ENCODE peak calls at places on chromosomes 3 and 15, in seven cellular contexts. T is HCEC 1CT; Q is activated T-cell treated with anti-CD3 and anti-CD28 coated beads, Interleukin-2, amount 50 U/mL, for 4 hours; L is IMR-90; Z is nephron progenitor cell; M is NCI-H2171; E is COLO829. O is an unnamed sample.

GRCh38 chr3:156685198-156685597 is 10.8 kb downstream of the TIPARP start:
- DNase-seq in T (peak; percentile 64), Q (no peak), L (peak; percentile 53), Z (no peak), M (no peak), E (no peak), O (no peak)

GRCh38 chr15:40281057-40281850 is 1.6 kb downstream of the ANKRD63 start:
- DNase-seq in T (no peak), Q (no peak), L (no peak), Z (no peak), M (no peak), E (no peak), O (peak; percentile 68)

GRCh38 chr15:60912984-60913697 is 316.0 kb downstream of the RORA start:
- DNase-seq in T (no peak), Q (no peak), L (no peak), Z (no peak), M (no peak), E (no peak), O (no peak)

GRCh38 chr15:43184407-43185160 is 619 bp upstream of the CCNDBP1 start:
- DNase-seq in T (no peak), Q (no peak), L (no peak), Z (no peak), M (no peak), E (no peak), O (no peak)

GRCh38 chr3:128062033-128062745 is 10.0 kb downstream of the SEC61A1 start:
- DNase-seq in T (no peak), Q (no peak), L (no peak), Z (no peak), M (no peak), E (no peak), O (no peak)

GRCh38 chr3:187725653-187726370 is 19.5 kb downstream of the BCL6 start:
- DNase-seq in T (no peak), Q (no peak), L (no peak), Z (no peak), M (peak; percentile 57), E (no peak), O (no peak)

GRCh38 chr3:48543271-48543866 is 13.2 kb downstream of the PFKFB4 start:
- DNase-seq in T (no peak), Q (no peak), L (no peak), Z (no peak), M (peak; percentile 41), E (no peak), O (no peak)

GRCh38 chr3:112973325-112974177 is 1.4 kb downstream of the CD200R1 start:
- DNase-seq in T (no peak), Q (peak; percentile 35), L (no peak), Z (no peak), M (no peak), E (no peak), O (no peak)

GRCh38 chr3:138331143-138331894 is 1.7 kb upstream of the NME9 start:
- DNase-seq in T (peak; percentile 33), Q (no peak), L (peak; percentile 35), Z (no peak), M (no peak), E (no peak), O (no peak)

GRCh38 chr15:76163429-76164020 is 103.7 kb downstream of the TMEM266 start:
- DNase-seq in T (peak; percentile 76), Q (no peak), L (peak; percentile 79), Z (no peak), M (no peak), E (no peak), O (no peak)

GRCh38 chr3:69791111-69791510 is 51.8 kb downstream of the MITF start:
- DNase-seq in T (peak; percentile 80), Q (no peak), L (peak; percentile 84), Z (no peak), M (no peak), E (no peak), O (no peak)

GRCh38 chr15:99385865-99386264 is 134.6 kb downstream of the LRRC28 start:
- DNase-seq in T (no peak), Q (no peak), L (peak; percentile 52), Z (no peak), M (no peak), E (no peak), O (no peak)

GRCh38 chr3:7000501-7000900 is 139.6 kb downstream of the GRM7 start:
- DNase-seq in T (no peak), Q (no peak), L (no peak), Z (no peak), M (no peak), E (no peak), O (no peak)

GRCh38 chr3:100006570-100007271 is 107.6 kb downstream of the FILIP1L start:
- DNase-seq in T (peak; percentile 42), Q (no peak), L (peak; percentile 60), Z (no peak), M (no peak), E (no peak), O (no peak)

GRCh38 chr3:101189786-101190185 is 130.6 kb downstream of the IMPG2 start:
- DNase-seq in T (peak; percentile 87), Q (no peak), L (peak; percentile 82), Z (no peak), M (no peak), E (no peak), O (no peak)

GRCh38 chr3:156558389-156558788 is 3.5 kb upstream of the SSR3 start:
- DNase-seq in T (no peak), Q (no peak), L (no peak), Z (no peak), M (no peak), E (no peak), O (no peak)

GRCh38 chr3:148794357-148794756 is 33.3 kb upstream of the CPB1 start:
- DNase-seq in T (no peak), Q (no peak), L (no peak), Z (no peak), M (no peak), E (peak; percentile 29), O (no peak)

GRCh38 chr3:191737742-191738141 is 276.8 kb downstream of the PYDC2 start:
- DNase-seq in T (no peak), Q (no peak), L (no peak), Z (no peak), M (no peak), E (no peak), O (no peak)

GRCh38 chr15:27677951-27678350 is 421.2 kb downstream of the OCA2 start:
- DNase-seq in T (no peak), Q (no peak), L (no peak), Z (no peak), M (no peak), E (no peak), O (no peak)

GRCh38 chr3:115680802-115681345 is 57.6 kb downstream of the GAP43 start:
- DNase-seq in T (no peak), Q (no peak), L (no peak), Z (no peak), M (no peak), E (no peak), O (no peak)

GRCh38 chr15:45179221-45179985 is 8.4 kb downstream of the SHF start:
- DNase-seq in T (peak; percentile 26), Q (peak; percentile 49), L (no peak), Z (no peak), M (no peak), E (no peak), O (peak; percentile 75)

O was measured in H1.